ENCODE peak calls at places on chromosomes 13 and 19, in eight cellular contexts. W, N, C, D, O, V, S and E are unnamed samples.

GRCh38 chr19:38039966-38040365 is 133.0 kb downstream of the SIPA1L3 start:
- DNase-seq in W (peak), N (no peak), C (peak), D (no peak), O (no peak), V (peak), S (no peak), E (no peak)

GRCh38 chr19:35236638-35237400 is 8.3 kb upstream of the FAM187B start:
- DNase-seq in W (no peak), N (peak), C (no peak), D (no peak), O (no peak), V (no peak), S (peak), E (no peak)

GRCh38 chr13:51802601-51803000 is 1.4 kb downstream of the DHRS12 start:
- DNase-seq in W (no peak), N (no peak), C (no peak), D (no peak), O (no peak), V (no peak), S (no peak), E (no peak)

GRCh38 chr13:110126391-110126961 is 180.5 kb downstream of the COL4A1 start:
- DNase-seq in W (no peak), N (no peak), C (no peak), D (no peak), O (peak), V (peak), S (no peak), E (no peak)

GRCh38 chr13:60590775-60591174 is 193.8 kb downstream of the TDRD3 start:
- DNase-seq in W (no peak), N (no peak), C (no peak), D (no peak), O (no peak), V (no peak), S (no peak), E (no peak)

GRCh38 chr19:55088543-55089265 is 13.0 kb downstream of the EPS8L1 start:
- DNase-seq in W (peak), N (peak), C (peak), D (peak), O (peak), V (peak), S (no peak), E (no peak)

GRCh38 chr19:1864480-1865171 is 1.2 kb upstream of the KLF16 start:
- DNase-seq in W (peak), N (peak), C (no peak), D (peak), O (peak), V (no peak), S (peak), E (no peak)

GRCh38 chr13:96967248-96967745 is 27.0 kb downstream of the OXGR1 start:
- DNase-seq in W (no peak), N (no peak), C (peak), D (no peak), O (no peak), V (no peak), S (no peak), E (no peak)

GRCh38 chr19:47445937-47446402 is 25.7 kb downstream of the SLC8A2 start:
- DNase-seq in W (peak), N (peak), C (no peak), D (no peak), O (peak), V (no peak), S (no peak), E (no peak)

GRCh38 chr13:46554971-46555370 is 2.0 kb downstream of the LRCH1 start:
- DNase-seq in W (no peak), N (no peak), C (no peak), D (no peak), O (no peak), V (no peak), S (no peak), E (no peak)

GRCh38 chr19:919157-920050 is 2.3 kb downstream of the KISS1R start:
- DNase-seq in W (peak), N (no peak), C (no peak), D (no peak), O (peak), V (no peak), S (no peak), E (no peak)

GRCh38 chr19:590396-590745 is 690 bp downstream of the HCN2 start:
- DNase-seq in W (peak), N (no peak), C (no peak), D (no peak), O (peak), V (no peak), S (no peak), E (no peak)

GRCh38 chr13:65597839-65598818 is 1632.0 kb downstream of the PCDH9 start:
- DNase-seq in W (no peak), N (no peak), C (no peak), D (no peak), O (no peak), V (peak), S (no peak), E (no peak)

GRCh38 chr13:76016799-76017198 is 380.7 kb downstream of the LMO7 start:
- DNase-seq in W (peak), N (peak), C (no peak), D (no peak), O (no peak), V (peak), S (no peak), E (peak)

GRCh38 chr13:35961002-35961401 is 170.2 kb downstream of the DCLK1 start:
- DNase-seq in W (no peak), N (no peak), C (no peak), D (no peak), O (no peak), V (peak), S (no peak), E (no peak)

GRCh38 chr19:5247957-5248705 is 92.5 kb downstream of the PTPRS start:
- DNase-seq in W (no peak), N (no peak), C (no peak), D (no peak), O (no peak), V (no peak), S (no peak), E (no peak)

GRCh38 chr13:66965146-66965545 is 265.0 kb downstream of the PCDH9 start:
- DNase-seq in W (no peak), N (no peak), C (no peak), D (no peak), O (no peak), V (no peak), S (no peak), E (no peak)

GRCh38 chr19:50580970-50581636 is 12.9 kb upstream of the LRRC4B start:
- DNase-seq in W (no peak), N (no peak), C (no peak), D (no peak), O (no peak), V (no peak), S (no peak), E (no peak)

GRCh38 chr19:40744554-40745401 is 5.5 kb downstream of the ACTMAP start:
- DNase-seq in W (peak), N (no peak), C (no peak), D (no peak), O (no peak), V (no peak), S (no peak), E (no peak)

GRCh38 chr19:33418871-33419762 is 45.6 kb downstream of the CEBPG start:
- DNase-seq in W (no peak), N (no peak), C (no peak), D (no peak), O (no peak), V (no peak), S (no peak), E (no peak)